ENCODE peak calls at places on chromosome 20, in eight cellular contexts. K is colonic mucosa; T is pulmonary artery endothelial cell; O is NCI-H345; Y is amniotic stem cell; A is foreskin fibroblast; N is CD8-positive, alpha-beta memory T cell; H is CD14-positive monocyte. E is an unnamed sample.

GRCh38 chr20:11582073-11582472 is 335.6 kb upstream of the BTBD3 start:
- DNase-seq in O (no peak), H (no peak), N (no peak), K (no peak), Y (no peak), T (no peak), A (peak; percentile 25), E (no peak)

GRCh38 chr20:60883517-60883916 is 368.5 kb upstream of the CDH4 start:
- DNase-seq in N (no peak), T (no peak), O (no peak), K (no peak), A (no peak), Y (no peak), H (no peak), E (no peak)

GRCh38 chr20:32767418-32768198 is 5.4 kb downstream of the DNMT3B start:
- DNase-seq in N (no peak), A (no peak), O (no peak), K (no peak), T (no peak), H (no peak), Y (no peak), E (no peak)

GRCh38 chr20:10313215-10313614 is 94.6 kb downstream of the SNAP25 start:
- DNase-seq in T (no peak), H (no peak), A (no peak), O (no peak), Y (no peak), K (no peak), N (no peak), E (no peak)

GRCh38 chr20:667351-668034 is 8.1 kb downstream of the SCRT2 start:
- DNase-seq in Y (no peak), A (peak; percentile 74), T (no peak), H (peak; percentile 60), K (peak; percentile 61), O (peak; percentile 33), N (no peak), E (peak; percentile 53)

GRCh38 chr20:46137816-46138215 is 19.7 kb downstream of the CD40 start:
- DNase-seq in T (no peak), H (no peak), Y (no peak), N (no peak), K (no peak), O (peak; percentile 63), A (no peak), E (no peak)

GRCh38 chr20:38134427-38135281 is 30.4 kb downstream of the TGM2 start:
- DNase-seq in O (no peak), K (no peak), N (no peak), Y (peak; percentile 68), H (no peak), A (peak; percentile 28), T (peak; percentile 88), E (no peak)

GRCh38 chr20:35017099-35017835 is 61.6 kb downstream of the MYH7B start:
- DNase-seq in A (no peak), H (no peak), T (no peak), K (no peak), Y (no peak), N (no peak), O (no peak), E (no peak)

GRCh38 chr20:58900292-58900931 is 47.9 kb downstream of the GNAS start:
- DNase-seq in T (no peak), O (no peak), K (no peak), H (no peak), N (no peak), A (no peak), Y (no peak), E (no peak)